ENCODE peak calls at places on chromosomes 3 and 15, in nine cellular contexts. B is hepatocyte, A is pancreas, D is heart right ventricle, F is thyroid gland, Z is uterus, J is transverse colon, R is breast epithelium, I is Panc1. V is an unnamed sample. For H3K27me3, the result is how much of the 10 kb centered on the place peaks cover.

GRCh38 chr3:122353901-122354401 is 28.9 kb downstream of the CSTA start:
- DNase-seq in D (no peak), Z (no peak), F (no peak), R (no peak), A (no peak), B (no peak), I (no peak), J (no peak), V (no peak)

GRCh38 chr3:51955175-51955892 is at the start of gene GPR62:
- DNase-seq in I (no peak), Z (no peak), J (no peak), B (no peak), R (no peak), F (no peak), A (no peak), D (no peak), V (peak)

GRCh38 chr3:101377796-101378195 is 57.4 kb upstream of the IMPG2 start:
- DNase-seq in R (no peak), J (no peak), A (no peak), D (no peak), I (no peak), B (no peak), Z (no peak), F (no peak), V (no peak)

GRCh38 chr3:46127503-46127902 is 80.6 kb downstream of the CCR1 start:
- DNase-seq in D (no peak), B (peak), F (no peak), J (no peak), R (no peak), Z (no peak), I (no peak), A (no peak), V (no peak)

GRCh38 chr3:105982207-105982606 is 113.4 kb upstream of the CBLB start:
- DNase-seq in Z (no peak), B (no peak), J (no peak), I (no peak), F (no peak), R (no peak), D (no peak), A (no peak), V (no peak)

GRCh38 chr3:39260957-39261356 is 18.9 kb downstream of the CX3CR1 start:
- DNase-seq in I (peak), Z (peak), R (peak), A (no peak), J (peak), D (peak), B (peak), F (peak), V (peak)

GRCh38 chr15:26260517-26261133 is 397.5 kb upstream of the ATP10A start:
- DNase-seq in R (no peak), I (no peak), J (no peak), F (peak), B (peak), A (peak), Z (no peak), D (peak), V (no peak)

GRCh38 chr3:154090116-154090420 is 31.1 kb upstream of the ARHGEF26 start:
- DNase-seq in A (no peak), B (peak), J (no peak), Z (no peak), F (peak), R (no peak), D (no peak), I (no peak), V (no peak)

GRCh38 chr3:23575697-23576096 is 230.1 kb upstream of the UBE2E1 start:
- DNase-seq in R (no peak), J (no peak), F (no peak), B (no peak), D (no peak), I (no peak), Z (no peak), A (no peak), V (no peak)

GRCh38 chr3:152365766-152366593 is 97.3 kb downstream of the MBNL1 start:
- DNase-seq in B (no peak), R (no peak), F (no peak), Z (no peak), J (no peak), I (no peak), D (no peak), A (no peak), V (no peak)

GRCh38 chr3:108500728-108501127 is 9.7 kb downstream of the MYH15 start:
- DNase-seq in Z (no peak), J (no peak), D (no peak), R (no peak), I (no peak), F (no peak), B (no peak), A (no peak), V (no peak)

GRCh38 chr3:170038434-170039110 is 777 bp downstream of the GPR160 start:
- DNase-seq in D (peak), R (no peak), Z (no peak), B (peak), A (peak), I (no peak), J (peak), F (peak), V (no peak)
- H3K27ac ChIP-seq in D (no peak), R (peak), Z (no peak), B (peak), A (peak), I (no peak), J (peak), F (peak), V (no peak)

GRCh38 chr3:186258968-186259367 is 103.1 kb downstream of the DGKG start:
- DNase-seq in A (no peak), B (no peak), J (no peak), F (no peak), Z (no peak), I (no peak), R (no peak), D (no peak), V (no peak)
- H3K27me3 ChIP-seq in A (under half), B (under half), J (under half), F (under half), Z (under half), I (under half), R (under half), D (under half), V (under half)

DNA sequence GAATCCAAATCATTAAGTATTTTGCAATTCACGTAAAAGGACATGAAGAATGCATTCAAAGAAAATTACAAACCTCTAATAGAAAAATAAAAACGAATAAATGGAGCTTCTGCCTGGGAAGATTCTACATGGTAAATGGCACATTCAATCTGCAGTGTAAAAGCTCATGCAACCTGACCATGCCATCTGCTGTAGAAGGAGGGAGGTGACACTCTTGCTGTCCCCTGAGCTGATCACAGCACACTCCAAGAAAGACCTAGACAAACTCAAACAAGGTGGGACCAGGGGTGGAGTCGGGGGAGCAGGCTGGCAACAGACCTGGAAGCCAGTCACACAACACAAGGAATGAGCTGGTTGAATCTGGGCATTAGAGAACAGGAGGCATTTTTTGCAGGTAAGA is 101.8 kb downstream of the BDH1 start:
- DNase-seq in A (no peak), B (peak), I (no peak), F (no peak), D (no peak), J (peak), R (no peak), Z (no peak), V (no peak)
- TF ChIP-seq CTCF in A (no peak), B (peak), I (peak), F (no peak), D (peak), J (no peak), R (peak), Z (no peak), V (no peak)

GRCh38 chr3:19547665-19548464 is 386.2 kb downstream of the EFHB start:
- DNase-seq in Z (no peak), J (no peak), R (no peak), D (no peak), A (no peak), I (no peak), F (no peak), B (no peak), V (no peak)
- H3K27ac ChIP-seq in Z (no peak), J (peak), R (no peak), D (no peak), A (no peak), I (no peak), F (no peak), B (no peak), V (no peak)

DNA sequence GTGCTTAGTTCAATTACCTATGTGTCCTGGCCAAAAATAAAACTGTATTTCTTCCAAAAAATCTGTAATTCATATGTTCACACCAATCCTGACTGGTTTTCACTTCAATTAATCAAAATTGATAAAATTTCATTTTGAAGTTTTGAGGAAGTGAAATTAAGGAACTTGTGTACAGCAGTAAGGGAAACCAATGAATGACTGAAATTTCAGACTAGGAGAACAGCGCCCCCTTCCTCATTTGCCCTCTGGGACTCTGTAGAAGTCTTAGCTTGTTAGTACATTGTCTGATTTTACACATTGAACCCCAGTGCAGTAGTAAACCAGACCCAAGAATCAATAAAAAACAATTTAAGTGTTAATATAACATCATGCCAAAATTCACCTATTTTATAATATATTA is 495.3 kb upstream of the AGTR1 start:
- DNase-seq in D (no peak), A (no peak), I (no peak), Z (no peak), F (no peak), R (no peak), J (no peak), B (no peak), V (no peak)
- H3K27me3 ChIP-seq in D (under half), A (under half), I (under half), Z (under half), F (under half), R (under half), J (under half), B (under half), V (under half)

DNA sequence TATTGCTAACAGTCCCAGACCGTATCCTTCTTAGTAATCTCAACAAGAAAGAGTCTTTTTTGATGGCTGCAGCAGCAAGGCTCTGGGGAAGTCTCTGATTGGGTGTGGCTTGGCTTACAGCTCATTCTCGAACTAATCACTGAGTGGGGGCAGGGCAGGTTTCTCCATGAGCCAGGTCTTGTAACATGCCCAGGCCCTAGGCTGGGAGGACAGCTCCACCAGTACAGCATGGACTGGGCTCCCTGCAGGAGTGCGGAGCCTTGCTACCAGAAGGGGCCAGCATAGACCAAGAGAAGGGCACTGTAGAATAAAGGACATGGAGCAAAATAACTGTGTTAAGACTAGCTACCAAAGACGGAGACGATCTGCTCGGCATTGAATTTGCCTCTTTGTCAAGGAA is 7.2 kb downstream of the CD276 start:
- DNase-seq in B (peak), J (peak), I (no peak), F (peak), Z (no peak), A (no peak), R (no peak), D (peak), V (peak)
- TF ChIP-seq CTCF in B (peak), J (no peak), I (no peak), F (no peak), Z (no peak), A (no peak), R (no peak), D (peak), V (no peak)

V was measured in dorsolateral prefrontal cortex.